ENCODE peak calls at places on chromosomes 6 and 20, in nine cellular contexts. X is GM23248, S is hepatocyte, B is PC-3, J is GM23338, Y is OCI-LY7, V is HCT116, F is MM.1S, N is SK-N-SH. O is an unnamed sample.

GRCh38 chr20:47365023-47365764 is 8.7 kb upstream of the ZMYND8 start:
- DNase-seq in X (no peak), S (no peak), B (no peak), J (no peak), Y (no peak), V (no peak), F (no peak), N (no peak), O (no peak)

GRCh38 chr6:157273756-157274088 is 49.6 kb downstream of the TMEM242 start:
- DNase-seq in X (peak), S (peak), B (no peak), J (peak), Y (peak), V (peak), F (no peak), N (peak), O (peak)

GRCh38 chr6:36998723-36999466 is 6.6 kb upstream of the FGD2 start:
- DNase-seq in X (no peak), S (no peak), B (no peak), J (no peak), Y (peak), V (no peak), F (no peak), N (peak), O (no peak)

GRCh38 chr6:3962897-3963296 is 113.7 kb downstream of the FAM50B start:
- DNase-seq in X (no peak), S (no peak), B (peak), J (no peak), Y (no peak), V (no peak), F (no peak), N (no peak), O (no peak)

GRCh38 chr6:161076211-161076677 is 84.7 kb downstream of the MAP3K4 start:
- DNase-seq in X (no peak), S (no peak), B (no peak), J (peak), Y (no peak), V (no peak), F (no peak), N (no peak), O (no peak)

GRCh38 chr6:38984723-38985122 is 63.9 kb upstream of the GLP1R start:
- DNase-seq in X (no peak), S (no peak), B (no peak), J (peak), Y (no peak), V (no peak), F (no peak), N (no peak), O (peak)

GRCh38 chr6:11096109-11096508 is 2.5 kb downstream of the SMIM13 start:
- DNase-seq in X (peak), S (peak), B (peak), J (peak), Y (peak), V (peak), F (no peak), N (peak), O (peak)

GRCh38 chr6:43263314-43264178 is 20.3 kb downstream of the TTBK1 start:
- DNase-seq in X (peak), S (peak), B (peak), J (peak), Y (peak), V (peak), F (peak), N (peak), O (peak)

GRCh38 chr6:107807186-107807585 is 16.9 kb downstream of the SCML4 start:
- DNase-seq in X (no peak), S (no peak), B (no peak), J (no peak), Y (no peak), V (no peak), F (no peak), N (no peak), O (peak)

GRCh38 chr20:49768204-49769124 is 44.2 kb upstream of the SLC9A8 start:
- DNase-seq in X (peak), S (peak), B (peak), J (peak), Y (no peak), V (no peak), F (peak), N (no peak), O (peak)

GRCh38 chr6:6569768-6570167 is 18.8 kb upstream of the LY86 start:
- DNase-seq in X (no peak), S (no peak), B (no peak), J (no peak), Y (no peak), V (no peak), F (no peak), N (no peak), O (no peak)

GRCh38 chr6:72621243-72622093 is at the start of gene KCNQ5:
- DNase-seq in X (peak), S (peak), B (no peak), J (peak), Y (peak), V (no peak), F (no peak), N (peak), O (peak)

GRCh38 chr20:32571566-32571965 is 13.6 kb downstream of the NOL4L start:
- DNase-seq in X (no peak), S (no peak), B (no peak), J (no peak), Y (no peak), V (no peak), F (no peak), N (no peak), O (no peak)

GRCh38 chr6:33507261-33507660 is 52.9 kb downstream of the ZBTB9 start:
- DNase-seq in X (no peak), S (no peak), B (peak), J (no peak), Y (no peak), V (no peak), F (no peak), N (no peak), O (no peak)

GRCh38 chr20:56733967-56734366 is 104.9 kb downstream of the TFAP2C start:
- DNase-seq in X (no peak), S (no peak), B (no peak), J (peak), Y (no peak), V (no peak), F (no peak), N (no peak), O (no peak)

GRCh38 chr6:39370021-39370420 is 47.5 kb upstream of the KCNK16 start:
- DNase-seq in X (peak), S (no peak), B (no peak), J (no peak), Y (no peak), V (no peak), F (no peak), N (no peak), O (no peak)

GRCh38 chr6:96923871-96924493 is 546 bp upstream of the KLHL32 start:
- DNase-seq in X (peak), S (no peak), B (no peak), J (no peak), Y (no peak), V (no peak), F (peak), N (peak), O (peak)

GRCh38 chr6:165660881-165661415 is 2.1 kb downstream of the PDE10A start:
- DNase-seq in X (no peak), S (peak), B (no peak), J (no peak), Y (no peak), V (no peak), F (no peak), N (no peak), O (peak)

GRCh38 chr6:6057442-6058053 is 50.8 kb upstream of the NRN1 start:
- DNase-seq in X (peak), S (peak), B (peak), J (peak), Y (peak), V (peak), F (peak), N (peak), O (peak)

GRCh38 chr20:10649080-10649816 is 24.6 kb downstream of the JAG1 start:
- DNase-seq in X (no peak), S (no peak), B (no peak), J (no peak), Y (no peak), V (no peak), F (no peak), N (no peak), O (no peak)

GRCh38 chr6:139965393-139965792 is 590.9 kb upstream of the CITED2 start:
- DNase-seq in X (peak), S (no peak), B (no peak), J (peak), Y (no peak), V (no peak), F (peak), N (no peak), O (no peak)

GRCh38 chr20:1664911-1665310 is 7.3 kb upstream of the SIRPG start:
- DNase-seq in X (no peak), S (no peak), B (no peak), J (no peak), Y (no peak), V (no peak), F (no peak), N (no peak), O (no peak)
- TF ChIP-seq EZH2phosphoT487 in X (no peak), S (no peak), B (no peak), J (no peak), Y (no peak), V (no peak), F (no peak), N (no peak), O (no peak)

GRCh38 chr20:24442909-24443308 is 26.5 kb upstream of the SYNDIG1 start:
- DNase-seq in X (no peak), S (no peak), B (no peak), J (no peak), Y (no peak), V (no peak), F (no peak), N (no peak), O (no peak)
- TF ChIP-seq EZH2phosphoT487 in X (no peak), S (no peak), B (no peak), J (no peak), Y (no peak), V (no peak), F (no peak), N (no peak), O (no peak)

GRCh38 chr6:30206152-30206551 is 7.1 kb downstream of the TRIM26 start:
- DNase-seq in X (peak), S (no peak), B (no peak), J (no peak), Y (no peak), V (no peak), F (no peak), N (no peak), O (no peak)
- TF ChIP-seq EZH2phosphoT487 in X (no peak), S (no peak), B (no peak), J (no peak), Y (no peak), V (no peak), F (no peak), N (no peak), O (no peak)

GRCh38 chr20:63538204-63539091 is 1.3 kb upstream of the PTK6 start:
- DNase-seq in X (no peak), S (peak), B (peak), J (peak), Y (peak), V (no peak), F (no peak), N (no peak), O (no peak)
- TF ChIP-seq EZH2phosphoT487 in X (no peak), S (no peak), B (no peak), J (no peak), Y (no peak), V (no peak), F (no peak), N (no peak), O (no peak)

GRCh38 chr6:137313928-137314855 is 95.0 kb upstream of the IFNGR1 start:
- DNase-seq in X (peak), S (peak), B (peak), J (peak), Y (peak), V (peak), F (peak), N (peak), O (peak)
- TF ChIP-seq EZH2phosphoT487 in X (no peak), S (no peak), B (no peak), J (no peak), Y (no peak), V (no peak), F (no peak), N (no peak), O (no peak)